ENCODE peak calls at places on chromosomes 12 and 14, in five cellular contexts. I is mammary epithelial cell; L is H7; V is CD8-positive, alpha-beta T cell; D is vagina. N is an unnamed sample. For H3K27me3, the result is how much of the 10 kb centered on the place peaks cover.

GRCh38 chr12:6336859-6337744 is 4.8 kb downstream of the TNFRSF1A start:
- DNase-seq in D (no peak), L (no peak), V (peak), I (no peak), N (peak)

GRCh38 chr12:119369907-119370546 is 35.5 kb downstream of the CCDC60 start:
- DNase-seq in L (no peak), I (peak), V (no peak), D (no peak), N (no peak)

GRCh38 chr12:34291426-34291901 is 269.2 kb downstream of the ALG10 start:
- DNase-seq in D (no peak), V (no peak), I (no peak), L (no peak), N (no peak)

GRCh38 chr12:30909088-30909688 is 17.4 kb upstream of the TSPAN11 start:
- DNase-seq in D (no peak), I (no peak), V (no peak), L (no peak), N (no peak)

GRCh38 chr14:22996823-22997301 is 13.1 kb downstream of the C14orf93 start:
- DNase-seq in L (no peak), D (no peak), V (no peak), I (no peak), N (no peak)

GRCh38 chr12:23803547-23803946 is 145.9 kb downstream of the SOX5 start:
- DNase-seq in D (no peak), V (no peak), I (no peak), L (no peak), N (no peak)

GRCh38 chr12:29148065-29148957 is 767 bp upstream of the FAR2 start:
- DNase-seq in D (no peak), V (no peak), I (peak), L (peak), N (peak)

GRCh38 chr12:115078988-115079387 is 395.0 kb upstream of the TBX3 start:
- DNase-seq in I (no peak), V (no peak), L (no peak), D (no peak), N (no peak)

GRCh38 chr14:47606601-47607000 is 68.8 kb downstream of the MDGA2 start:
- DNase-seq in V (no peak), I (no peak), D (no peak), L (no peak), N (no peak)

GRCh38 chr14:53599221-53599945 is 357.2 kb downstream of the BMP4 start:
- DNase-seq in I (no peak), D (no peak), V (no peak), L (no peak), N (no peak)

GRCh38 chr14:91244501-91244901 is at the start of gene GPR68:
- DNase-seq in L (peak), V (no peak), D (no peak), I (no peak), N (peak)

GRCh38 chr12:95202691-95203476 is 14.4 kb downstream of the FGD6 start:
- DNase-seq in I (no peak), D (peak), L (no peak), V (no peak), N (no peak)

GRCh38 chr14:102932484-102933248 is 10.2 kb downstream of the AMN start:
- DNase-seq in V (no peak), L (no peak), D (no peak), I (no peak), N (no peak)

GRCh38 chr12:32445356-32445755 is 46.0 kb downstream of the FGD4 start:
- DNase-seq in D (no peak), L (no peak), V (no peak), I (no peak), N (no peak)

GRCh38 chr14:100677152-100677924 is 49.4 kb upstream of the DLK1 start:
- DNase-seq in D (no peak), V (no peak), I (no peak), L (peak), N (no peak)

GRCh38 chr12:110258466-110258865 is 22.6 kb upstream of the ATP2A2 start:
- DNase-seq in L (no peak), I (no peak), V (no peak), D (no peak), N (no peak)

GRCh38 chr12:6367969-6368892 is 7.1 kb downstream of the SCNN1A start:
- DNase-seq in I (no peak), L (peak), V (no peak), D (peak), N (no peak)

GRCh38 chr14:92549096-92549852 is 35.7 kb downstream of the RIN3 start:
- DNase-seq in L (no peak), D (no peak), V (no peak), I (no peak), N (no peak)

GRCh38 chr14:74583689-74584434 is 28.2 kb downstream of the LTBP2 start:
- DNase-seq in L (no peak), D (no peak), V (no peak), I (peak), N (no peak)

GRCh38 chr14:93944348-93945069 is 17.4 kb downstream of the FAM181A start:
- DNase-seq in I (no peak), D (no peak), V (no peak), L (no peak), N (no peak)

GRCh38 chr14:100436745-100437406 is 113.7 kb downstream of the SLC25A47 start:
- DNase-seq in D (peak), L (no peak), V (no peak), I (no peak), N (no peak)

GRCh38 chr14:102445641-102446040 is 63.9 kb downstream of the ANKRD9 start:
- DNase-seq in D (no peak), L (no peak), I (no peak), V (no peak), N (no peak)

GRCh38 chr14:87133073-87133815 is 859.7 kb downstream of the GALC start:
- DNase-seq in I (peak), D (no peak), V (no peak), L (no peak), N (no peak)

DNA sequence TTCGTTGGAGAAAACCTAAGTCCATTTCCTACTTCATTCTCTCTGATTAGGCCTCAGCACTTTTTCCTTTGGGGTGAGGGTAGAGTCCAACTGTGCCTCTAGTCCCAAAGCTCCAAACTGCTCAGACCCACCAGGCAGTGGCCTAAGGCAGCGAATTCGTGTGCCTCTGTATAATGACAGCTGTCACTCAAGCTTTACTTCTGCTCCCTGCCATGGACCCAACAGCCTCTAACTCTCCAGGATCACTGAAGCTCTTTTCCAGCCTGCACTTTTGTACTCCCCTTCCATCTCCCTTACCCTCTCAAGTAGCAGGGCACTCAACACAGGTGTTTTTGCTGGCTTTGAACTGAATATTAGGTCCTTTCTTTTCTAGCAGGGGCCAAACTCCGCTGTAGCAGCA is 14.8 kb upstream of the OR6S1 start:
- DNase-seq in L (no peak), I (no peak), D (no peak), V (no peak), N (no peak)
- H3K27me3 ChIP-seq in L (under half), I (under half), D (under half), V (under half), N (half or more)

GRCh38 chr12:105454688-105455087 is 124.2 kb downstream of the C12orf75 start:
- DNase-seq in L (no peak), V (no peak), D (no peak), I (no peak), N (no peak)
- H3K4me3 ChIP-seq in L (no peak), V (no peak), D (no peak), I (no peak), N (no peak)

GRCh38 chr12:116261525-116262100 is 15.9 kb downstream of the MED13L start:
- DNase-seq in I (no peak), V (no peak), L (no peak), D (no peak), N (no peak)

GRCh38 chr12:116259800-116260589 is 17.5 kb downstream of the MED13L start:
- DNase-seq in D (no peak), L (no peak), I (no peak), V (no peak), N (no peak)

GRCh38 chr12:116262741-116263140 is 14.8 kb downstream of the MED13L start:
- DNase-seq in L (no peak), V (no peak), D (no peak), I (no peak), N (no peak)

GRCh38 chr12:116257213-116257612 is 20.3 kb downstream of the MED13L start:
- DNase-seq in D (no peak), V (no peak), I (peak), L (no peak), N (no peak)

GRCh38 chr12:116257826-116258225 is 19.7 kb downstream of the MED13L start:
- DNase-seq in V (no peak), D (no peak), L (no peak), I (no peak), N (no peak)
- H3K27me3 ChIP-seq in V (under half), D (under half), L (under half), I (under half), N (under half)

DNA sequence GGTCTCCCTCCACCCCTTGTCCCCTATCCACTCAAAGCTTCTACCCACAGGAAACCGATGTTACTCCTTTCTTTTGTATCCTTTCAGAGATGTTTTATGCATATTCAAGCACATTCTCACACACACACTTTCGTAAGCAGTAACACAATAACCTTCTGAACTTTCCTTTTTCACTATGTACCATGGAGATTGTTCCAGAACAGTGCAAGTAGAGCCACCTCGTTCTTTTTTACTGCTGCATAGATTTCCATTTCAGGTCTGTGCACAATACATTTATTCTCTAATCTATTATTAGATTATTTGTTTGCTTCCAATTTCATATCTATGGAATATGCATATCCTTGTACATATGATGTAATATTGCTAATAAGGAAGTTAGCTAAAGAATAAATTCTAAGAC is 60.3 kb downstream of the TBC1D30 start:
- DNase-seq in I (no peak), V (no peak), D (no peak), L (no peak), N (no peak)
- H3K4me3 ChIP-seq in I (no peak), V (no peak), D (no peak), L (no peak), N (no peak)

DNA sequence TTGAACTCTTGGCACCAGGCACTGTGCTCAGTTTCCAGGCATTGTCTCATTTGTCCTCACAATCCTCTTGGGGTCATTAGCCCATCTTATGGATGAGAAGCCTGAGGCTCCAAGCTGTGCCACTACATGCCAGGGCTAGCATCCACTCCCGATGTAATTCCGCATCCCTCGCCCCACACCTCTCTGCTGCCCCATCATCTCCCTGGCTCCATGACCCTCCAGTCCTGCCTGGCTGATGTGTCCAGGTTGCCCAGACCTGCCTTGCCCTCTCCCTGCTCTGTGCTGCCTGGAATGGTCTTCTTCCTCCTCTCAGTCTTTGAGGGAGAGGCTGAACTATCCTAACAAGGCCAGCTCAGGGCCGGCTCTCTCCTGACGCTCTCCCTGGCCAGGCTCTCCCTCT is 27.5 kb downstream of the PIGH start:
- DNase-seq in L (no peak), V (no peak), I (no peak), D (no peak), N (no peak)
- H3K27me3 ChIP-seq in L (under half), V (under half), I (under half), D (under half), N (under half)